ENCODE peak calls at places on chromosomes 13 and 19, in six cellular contexts. One of them, this sample, is unnamed.
A peak's percentile ranks its signal among the peaks of the same experiment; 100 is the strongest.

GRCh38 chr13:49711218-49711863 is 20.1 kb upstream of the EBPL start:
- DNase-seq in stimulated activated CD4-positive, alpha-beta T cell treated with anti-CD3 and anti-CD28 coated beads, Interleukin-2, amount 100 ng/mL, for 48 hours: no peak
- DNase-seq in iris pigment epithelial cell: peak; percentile 98
- DNase-seq in NCI-H510A: no peak
- DNase-seq in activated naive CD8-positive, alpha-beta T cell treated with anti-CD3 and anti-CD28 coated beads, Interleukin-2, amount 50 U/mL, for 24 hours: no peak
- DNase-seq in fibroblast of pulmonary artery: peak; percentile 83
- DNase-seq in this sample: peak; percentile 59

GRCh38 chr19:6707011-6707657 is 13.3 kb downstream of the C3 start:
- DNase-seq in stimulated activated CD4-positive, alpha-beta T cell treated with anti-CD3 and anti-CD28 coated beads, Interleukin-2, amount 100 ng/mL, for 48 hours: no peak
- DNase-seq in iris pigment epithelial cell: no peak
- DNase-seq in NCI-H510A: no peak
- DNase-seq in activated naive CD8-positive, alpha-beta T cell treated with anti-CD3 and anti-CD28 coated beads, Interleukin-2, amount 50 U/mL, for 24 hours: no peak
- DNase-seq in fibroblast of pulmonary artery: no peak
- DNase-seq in this sample: no peak

GRCh38 chr13:75226092-75226491 is 255.9 kb downstream of the TBC1D4 start:
- DNase-seq in stimulated activated CD4-positive, alpha-beta T cell treated with anti-CD3 and anti-CD28 coated beads, Interleukin-2, amount 100 ng/mL, for 48 hours: no peak
- DNase-seq in iris pigment epithelial cell: no peak
- DNase-seq in NCI-H510A: no peak
- DNase-seq in activated naive CD8-positive, alpha-beta T cell treated with anti-CD3 and anti-CD28 coated beads, Interleukin-2, amount 50 U/mL, for 24 hours: no peak
- DNase-seq in fibroblast of pulmonary artery: no peak
- DNase-seq in this sample: no peak

GRCh38 chr13:26442541-26442940 is 114.9 kb upstream of the WASF3 start:
- DNase-seq in stimulated activated CD4-positive, alpha-beta T cell treated with anti-CD3 and anti-CD28 coated beads, Interleukin-2, amount 100 ng/mL, for 48 hours: no peak
- DNase-seq in iris pigment epithelial cell: peak; percentile 57
- DNase-seq in NCI-H510A: no peak
- DNase-seq in activated naive CD8-positive, alpha-beta T cell treated with anti-CD3 and anti-CD28 coated beads, Interleukin-2, amount 50 U/mL, for 24 hours: no peak
- DNase-seq in fibroblast of pulmonary artery: peak; percentile 22
- DNase-seq in this sample: peak; percentile 46

GRCh38 chr19:21704320-21704719 is 63.1 kb downstream of the ZNF100 start:
- DNase-seq in stimulated activated CD4-positive, alpha-beta T cell treated with anti-CD3 and anti-CD28 coated beads, Interleukin-2, amount 100 ng/mL, for 48 hours: no peak
- DNase-seq in iris pigment epithelial cell: no peak
- DNase-seq in NCI-H510A: no peak
- DNase-seq in activated naive CD8-positive, alpha-beta T cell treated with anti-CD3 and anti-CD28 coated beads, Interleukin-2, amount 50 U/mL, for 24 hours: no peak
- DNase-seq in fibroblast of pulmonary artery: no peak
- DNase-seq in this sample: no peak

GRCh38 chr19:11480927-11481776 is at the start of gene ELAVL3:
- DNase-seq in stimulated activated CD4-positive, alpha-beta T cell treated with anti-CD3 and anti-CD28 coated beads, Interleukin-2, amount 100 ng/mL, for 48 hours: no peak
- DNase-seq in iris pigment epithelial cell: no peak
- DNase-seq in NCI-H510A: no peak
- DNase-seq in activated naive CD8-positive, alpha-beta T cell treated with anti-CD3 and anti-CD28 coated beads, Interleukin-2, amount 50 U/mL, for 24 hours: no peak
- DNase-seq in fibroblast of pulmonary artery: no peak
- DNase-seq in this sample: no peak

GRCh38 chr19:17327654-17328516 is 6.8 kb downstream of the ANO8 start:
- DNase-seq in stimulated activated CD4-positive, alpha-beta T cell treated with anti-CD3 and anti-CD28 coated beads, Interleukin-2, amount 100 ng/mL, for 48 hours: peak; percentile 43
- DNase-seq in iris pigment epithelial cell: no peak
- DNase-seq in NCI-H510A: no peak
- DNase-seq in activated naive CD8-positive, alpha-beta T cell treated with anti-CD3 and anti-CD28 coated beads, Interleukin-2, amount 50 U/mL, for 24 hours: peak; percentile 53
- DNase-seq in fibroblast of pulmonary artery: peak; percentile 65
- DNase-seq in this sample: no peak

GRCh38 chr19:54127688-54128440 is 9.7 kb upstream of the CNOT3 start:
- DNase-seq in stimulated activated CD4-positive, alpha-beta T cell treated with anti-CD3 and anti-CD28 coated beads, Interleukin-2, amount 100 ng/mL, for 48 hours: no peak
- DNase-seq in iris pigment epithelial cell: no peak
- DNase-seq in NCI-H510A: no peak
- DNase-seq in activated naive CD8-positive, alpha-beta T cell treated with anti-CD3 and anti-CD28 coated beads, Interleukin-2, amount 50 U/mL, for 24 hours: no peak
- DNase-seq in fibroblast of pulmonary artery: no peak
- DNase-seq in this sample: no peak

GRCh38 chr19:34512254-34512796 is 30.8 kb downstream of the WTIP start:
- DNase-seq in stimulated activated CD4-positive, alpha-beta T cell treated with anti-CD3 and anti-CD28 coated beads, Interleukin-2, amount 100 ng/mL, for 48 hours: no peak
- DNase-seq in iris pigment epithelial cell: no peak
- DNase-seq in NCI-H510A: no peak
- DNase-seq in activated naive CD8-positive, alpha-beta T cell treated with anti-CD3 and anti-CD28 coated beads, Interleukin-2, amount 50 U/mL, for 24 hours: no peak
- DNase-seq in fibroblast of pulmonary artery: no peak
- DNase-seq in this sample: peak; percentile 2

GRCh38 chr19:6611441-6611852 is 20.5 kb upstream of the CD70 start:
- DNase-seq in stimulated activated CD4-positive, alpha-beta T cell treated with anti-CD3 and anti-CD28 coated beads, Interleukin-2, amount 100 ng/mL, for 48 hours: no peak
- DNase-seq in iris pigment epithelial cell: peak; percentile 26
- DNase-seq in NCI-H510A: no peak
- DNase-seq in activated naive CD8-positive, alpha-beta T cell treated with anti-CD3 and anti-CD28 coated beads, Interleukin-2, amount 50 U/mL, for 24 hours: no peak
- DNase-seq in fibroblast of pulmonary artery: no peak
- DNase-seq in this sample: no peak

GRCh38 chr13:51000058-51000457 is 90.5 kb downstream of the RNASEH2B start:
- DNase-seq in stimulated activated CD4-positive, alpha-beta T cell treated with anti-CD3 and anti-CD28 coated beads, Interleukin-2, amount 100 ng/mL, for 48 hours: no peak
- DNase-seq in iris pigment epithelial cell: no peak
- DNase-seq in NCI-H510A: no peak
- DNase-seq in activated naive CD8-positive, alpha-beta T cell treated with anti-CD3 and anti-CD28 coated beads, Interleukin-2, amount 50 U/mL, for 24 hours: no peak
- DNase-seq in fibroblast of pulmonary artery: no peak
- DNase-seq in this sample: no peak

GRCh38 chr19:920051-920857 is 3.1 kb downstream of the KISS1R start:
- DNase-seq in stimulated activated CD4-positive, alpha-beta T cell treated with anti-CD3 and anti-CD28 coated beads, Interleukin-2, amount 100 ng/mL, for 48 hours: peak; percentile 54
- DNase-seq in iris pigment epithelial cell: peak; percentile 41
- DNase-seq in NCI-H510A: no peak
- DNase-seq in activated naive CD8-positive, alpha-beta T cell treated with anti-CD3 and anti-CD28 coated beads, Interleukin-2, amount 50 U/mL, for 24 hours: peak; percentile 71
- DNase-seq in fibroblast of pulmonary artery: peak; percentile 30
- DNase-seq in this sample: no peak

GRCh38 chr19:49997709-49998108 is 27.5 kb downstream of the VRK3 start:
- DNase-seq in stimulated activated CD4-positive, alpha-beta T cell treated with anti-CD3 and anti-CD28 coated beads, Interleukin-2, amount 100 ng/mL, for 48 hours: no peak
- DNase-seq in iris pigment epithelial cell: peak; percentile 32
- DNase-seq in NCI-H510A: no peak
- DNase-seq in activated naive CD8-positive, alpha-beta T cell treated with anti-CD3 and anti-CD28 coated beads, Interleukin-2, amount 50 U/mL, for 24 hours: peak; percentile 18
- DNase-seq in fibroblast of pulmonary artery: peak; percentile 23
- DNase-seq in this sample: peak; percentile 35

GRCh38 chr19:41564515-41565383 is 11.2 kb upstream of the CEACAM21 start:
- DNase-seq in stimulated activated CD4-positive, alpha-beta T cell treated with anti-CD3 and anti-CD28 coated beads, Interleukin-2, amount 100 ng/mL, for 48 hours: no peak
- DNase-seq in iris pigment epithelial cell: no peak
- DNase-seq in NCI-H510A: no peak
- DNase-seq in activated naive CD8-positive, alpha-beta T cell treated with anti-CD3 and anti-CD28 coated beads, Interleukin-2, amount 50 U/mL, for 24 hours: peak; percentile 30
- DNase-seq in fibroblast of pulmonary artery: peak; percentile 6
- DNase-seq in this sample: no peak

GRCh38 chr19:750640-751423 is at the start of gene MISP:
- DNase-seq in stimulated activated CD4-positive, alpha-beta T cell treated with anti-CD3 and anti-CD28 coated beads, Interleukin-2, amount 100 ng/mL, for 48 hours: no peak
- DNase-seq in iris pigment epithelial cell: no peak
- DNase-seq in NCI-H510A: peak; percentile 80
- DNase-seq in activated naive CD8-positive, alpha-beta T cell treated with anti-CD3 and anti-CD28 coated beads, Interleukin-2, amount 50 U/mL, for 24 hours: no peak
- DNase-seq in fibroblast of pulmonary artery: no peak
- DNase-seq in this sample: no peak

GRCh38 chr19:16325161-16325527 is 518 bp downstream of the KLF2 start:
- DNase-seq in stimulated activated CD4-positive, alpha-beta T cell treated with anti-CD3 and anti-CD28 coated beads, Interleukin-2, amount 100 ng/mL, for 48 hours: no peak
- DNase-seq in iris pigment epithelial cell: no peak
- DNase-seq in NCI-H510A: peak; percentile 13
- DNase-seq in activated naive CD8-positive, alpha-beta T cell treated with anti-CD3 and anti-CD28 coated beads, Interleukin-2, amount 50 U/mL, for 24 hours: peak; percentile 55
- DNase-seq in fibroblast of pulmonary artery: no peak
- DNase-seq in this sample: peak; percentile 48

GRCh38 chr13:21625366-21625765 is 21.4 kb upstream of the MICU2 start:
- DNase-seq in stimulated activated CD4-positive, alpha-beta T cell treated with anti-CD3 and anti-CD28 coated beads, Interleukin-2, amount 100 ng/mL, for 48 hours: no peak
- DNase-seq in iris pigment epithelial cell: peak; percentile 24
- DNase-seq in NCI-H510A: peak; percentile 4
- DNase-seq in activated naive CD8-positive, alpha-beta T cell treated with anti-CD3 and anti-CD28 coated beads, Interleukin-2, amount 50 U/mL, for 24 hours: no peak
- DNase-seq in fibroblast of pulmonary artery: peak; percentile 36
- DNase-seq in this sample: peak; percentile 37

GRCh38 chr13:49820591-49821215 is 28.2 kb upstream of the KPNA3 start:
- DNase-seq in stimulated activated CD4-positive, alpha-beta T cell treated with anti-CD3 and anti-CD28 coated beads, Interleukin-2, amount 100 ng/mL, for 48 hours: no peak
- DNase-seq in iris pigment epithelial cell: no peak
- DNase-seq in NCI-H510A: no peak
- DNase-seq in activated naive CD8-positive, alpha-beta T cell treated with anti-CD3 and anti-CD28 coated beads, Interleukin-2, amount 50 U/mL, for 24 hours: no peak
- DNase-seq in fibroblast of pulmonary artery: no peak
- DNase-seq in this sample: no peak

GRCh38 chr19:18428837-18429674 is 8.9 kb downstream of the ISYNA1 start:
- DNase-seq in stimulated activated CD4-positive, alpha-beta T cell treated with anti-CD3 and anti-CD28 coated beads, Interleukin-2, amount 100 ng/mL, for 48 hours: peak; percentile 63
- DNase-seq in iris pigment epithelial cell: peak; percentile 87
- DNase-seq in NCI-H510A: peak; percentile 89
- DNase-seq in activated naive CD8-positive, alpha-beta T cell treated with anti-CD3 and anti-CD28 coated beads, Interleukin-2, amount 50 U/mL, for 24 hours: peak; percentile 85
- DNase-seq in fibroblast of pulmonary artery: peak; percentile 71
- DNase-seq in this sample: peak; percentile 96

GRCh38 chr19:8361921-8362793 is 1.8 kb upstream of the ANGPTL4 start:
- DNase-seq in stimulated activated CD4-positive, alpha-beta T cell treated with anti-CD3 and anti-CD28 coated beads, Interleukin-2, amount 100 ng/mL, for 48 hours: no peak
- DNase-seq in iris pigment epithelial cell: peak; percentile 99
- DNase-seq in NCI-H510A: peak; percentile 68
- DNase-seq in activated naive CD8-positive, alpha-beta T cell treated with anti-CD3 and anti-CD28 coated beads, Interleukin-2, amount 50 U/mL, for 24 hours: peak; percentile 51
- DNase-seq in fibroblast of pulmonary artery: peak; percentile 99
- DNase-seq in this sample: peak; percentile 93

GRCh38 chr19:8631425-8631819 is 989 bp downstream of the NFILZ start:
- DNase-seq in stimulated activated CD4-positive, alpha-beta T cell treated with anti-CD3 and anti-CD28 coated beads, Interleukin-2, amount 100 ng/mL, for 48 hours: no peak
- DNase-seq in iris pigment epithelial cell: peak; percentile 70
- DNase-seq in NCI-H510A: no peak
- DNase-seq in activated naive CD8-positive, alpha-beta T cell treated with anti-CD3 and anti-CD28 coated beads, Interleukin-2, amount 50 U/mL, for 24 hours: no peak
- DNase-seq in fibroblast of pulmonary artery: peak; percentile 47
- DNase-seq in this sample: peak; percentile 56

GRCh38 chr13:75418997-75419396 is 63.0 kb downstream of the TBC1D4 start:
- DNase-seq in stimulated activated CD4-positive, alpha-beta T cell treated with anti-CD3 and anti-CD28 coated beads, Interleukin-2, amount 100 ng/mL, for 48 hours: no peak
- DNase-seq in iris pigment epithelial cell: peak; percentile 61
- DNase-seq in NCI-H510A: no peak
- DNase-seq in activated naive CD8-positive, alpha-beta T cell treated with anti-CD3 and anti-CD28 coated beads, Interleukin-2, amount 50 U/mL, for 24 hours: no peak
- DNase-seq in fibroblast of pulmonary artery: peak; percentile 65
- DNase-seq in this sample: no peak

GRCh38 chr19:47435196-47435595 is 15.9 kb upstream of the MEIS3 start:
- DNase-seq in stimulated activated CD4-positive, alpha-beta T cell treated with anti-CD3 and anti-CD28 coated beads, Interleukin-2, amount 100 ng/mL, for 48 hours: no peak
- DNase-seq in iris pigment epithelial cell: no peak
- DNase-seq in NCI-H510A: no peak
- DNase-seq in activated naive CD8-positive, alpha-beta T cell treated with anti-CD3 and anti-CD28 coated beads, Interleukin-2, amount 50 U/mL, for 24 hours: no peak
- DNase-seq in fibroblast of pulmonary artery: no peak
- DNase-seq in this sample: no peak

GRCh38 chr19:29233591-29233990 is 20.6 kb upstream of the UQCRFS1 start:
- DNase-seq in stimulated activated CD4-positive, alpha-beta T cell treated with anti-CD3 and anti-CD28 coated beads, Interleukin-2, amount 100 ng/mL, for 48 hours: no peak
- DNase-seq in iris pigment epithelial cell: no peak
- DNase-seq in NCI-H510A: no peak
- DNase-seq in activated naive CD8-positive, alpha-beta T cell treated with anti-CD3 and anti-CD28 coated beads, Interleukin-2, amount 50 U/mL, for 24 hours: no peak
- DNase-seq in fibroblast of pulmonary artery: no peak
- DNase-seq in this sample: no peak

GRCh38 chr19:7540761-7541480 is 5.4 kb downstream of the PNPLA6 start:
- DNase-seq in stimulated activated CD4-positive, alpha-beta T cell treated with anti-CD3 and anti-CD28 coated beads, Interleukin-2, amount 100 ng/mL, for 48 hours: no peak
- DNase-seq in iris pigment epithelial cell: peak; percentile 54
- DNase-seq in NCI-H510A: no peak
- DNase-seq in activated naive CD8-positive, alpha-beta T cell treated with anti-CD3 and anti-CD28 coated beads, Interleukin-2, amount 50 U/mL, for 24 hours: peak; percentile 68
- DNase-seq in fibroblast of pulmonary artery: peak; percentile 40
- DNase-seq in this sample: peak; percentile 56

GRCh38 chr19:3401004-3401768 is 34.8 kb downstream of the NFIC start:
- DNase-seq in stimulated activated CD4-positive, alpha-beta T cell treated with anti-CD3 and anti-CD28 coated beads, Interleukin-2, amount 100 ng/mL, for 48 hours: no peak
- DNase-seq in iris pigment epithelial cell: no peak
- DNase-seq in NCI-H510A: no peak
- DNase-seq in activated naive CD8-positive, alpha-beta T cell treated with anti-CD3 and anti-CD28 coated beads, Interleukin-2, amount 50 U/mL, for 24 hours: no peak
- DNase-seq in fibroblast of pulmonary artery: no peak
- DNase-seq in this sample: no peak

GRCh38 chr19:55118401-55118991 is 1.1 kb upstream of the PPP1R12C start:
- DNase-seq in stimulated activated CD4-positive, alpha-beta T cell treated with anti-CD3 and anti-CD28 coated beads, Interleukin-2, amount 100 ng/mL, for 48 hours: no peak
- DNase-seq in iris pigment epithelial cell: peak; percentile 36
- DNase-seq in NCI-H510A: no peak
- DNase-seq in activated naive CD8-positive, alpha-beta T cell treated with anti-CD3 and anti-CD28 coated beads, Interleukin-2, amount 50 U/mL, for 24 hours: peak; percentile 59
- DNase-seq in fibroblast of pulmonary artery: peak; percentile 34
- DNase-seq in this sample: no peak

GRCh38 chr19:2049741-2050348 is 1.2 kb downstream of the MKNK2 start:
- DNase-seq in stimulated activated CD4-positive, alpha-beta T cell treated with anti-CD3 and anti-CD28 coated beads, Interleukin-2, amount 100 ng/mL, for 48 hours: no peak
- DNase-seq in iris pigment epithelial cell: peak; percentile 74
- DNase-seq in NCI-H510A: peak; percentile 43
- DNase-seq in activated naive CD8-positive, alpha-beta T cell treated with anti-CD3 and anti-CD28 coated beads, Interleukin-2, amount 50 U/mL, for 24 hours: peak; percentile 65
- DNase-seq in fibroblast of pulmonary artery: peak; percentile 81
- DNase-seq in this sample: peak; percentile 63

GRCh38 chr19:17488593-17489391 is 18.5 kb downstream of the SLC27A1 start:
- DNase-seq in stimulated activated CD4-positive, alpha-beta T cell treated with anti-CD3 and anti-CD28 coated beads, Interleukin-2, amount 100 ng/mL, for 48 hours: peak; percentile 60
- DNase-seq in iris pigment epithelial cell: peak; percentile 54
- DNase-seq in NCI-H510A: peak; percentile 16
- DNase-seq in activated naive CD8-positive, alpha-beta T cell treated with anti-CD3 and anti-CD28 coated beads, Interleukin-2, amount 50 U/mL, for 24 hours: peak; percentile 86
- DNase-seq in fibroblast of pulmonary artery: peak; percentile 34
- DNase-seq in this sample: no peak

GRCh38 chr13:50843256-50844043 is at the start of gene DLEU7:
- DNase-seq in stimulated activated CD4-positive, alpha-beta T cell treated with anti-CD3 and anti-CD28 coated beads, Interleukin-2, amount 100 ng/mL, for 48 hours: no peak
- DNase-seq in iris pigment epithelial cell: no peak
- DNase-seq in NCI-H510A: no peak
- DNase-seq in activated naive CD8-positive, alpha-beta T cell treated with anti-CD3 and anti-CD28 coated beads, Interleukin-2, amount 50 U/mL, for 24 hours: no peak
- DNase-seq in fibroblast of pulmonary artery: no peak
- DNase-seq in this sample: no peak

GRCh38 chr19:17220207-17220758 is 5.1 kb downstream of the USE1 start:
- DNase-seq in stimulated activated CD4-positive, alpha-beta T cell treated with anti-CD3 and anti-CD28 coated beads, Interleukin-2, amount 100 ng/mL, for 48 hours: no peak
- DNase-seq in iris pigment epithelial cell: peak; percentile 84
- DNase-seq in NCI-H510A: no peak
- DNase-seq in activated naive CD8-positive, alpha-beta T cell treated with anti-CD3 and anti-CD28 coated beads, Interleukin-2, amount 50 U/mL, for 24 hours: no peak
- DNase-seq in fibroblast of pulmonary artery: peak; percentile 83
- DNase-seq in this sample: peak; percentile 69

GRCh38 chr13:102983496-102983895 is 82.7 kb downstream of the SLC10A2 start:
- DNase-seq in stimulated activated CD4-positive, alpha-beta T cell treated with anti-CD3 and anti-CD28 coated beads, Interleukin-2, amount 100 ng/mL, for 48 hours: no peak
- DNase-seq in iris pigment epithelial cell: peak; percentile 61
- DNase-seq in NCI-H510A: no peak
- DNase-seq in activated naive CD8-positive, alpha-beta T cell treated with anti-CD3 and anti-CD28 coated beads, Interleukin-2, amount 50 U/mL, for 24 hours: no peak
- DNase-seq in fibroblast of pulmonary artery: no peak
- DNase-seq in this sample: no peak